ENCODE peak calls at places on chromosomes 4 and X, in seven cellular contexts. One of them, this sample, is unnamed.

GRCh38 chrX:46912673-46913491 is 661 bp downstream of the JADE3 start:
- DNase-seq in thoracic aorta: no peak
- DNase-seq in A549: peak; percentile 68
- DNase-seq in CD8-positive, alpha-beta T cell: peak; percentile 16
- DNase-seq in adrenal gland: no peak
- DNase-seq in aorta: peak; percentile 54
- DNase-seq in pancreas: peak; percentile 57
- DNase-seq in this sample: no peak

GRCh38 chr4:14653338-14653737 is 348.9 kb upstream of the CPEB2 start:
- DNase-seq in A549: no peak
- DNase-seq in adrenal gland: peak; percentile 57
- DNase-seq in thoracic aorta: no peak
- DNase-seq in aorta: no peak
- DNase-seq in pancreas: no peak
- DNase-seq in CD8-positive, alpha-beta T cell: no peak
- DNase-seq in this sample: no peak

GRCh38 chrX:24149346-24150050 is at the start of gene ZFX:
- DNase-seq in pancreas: peak; percentile 84
- DNase-seq in CD8-positive, alpha-beta T cell: peak; percentile 57
- DNase-seq in aorta: peak; percentile 89
- DNase-seq in thoracic aorta: no peak
- DNase-seq in A549: peak; percentile 74
- DNase-seq in adrenal gland: peak; percentile 75
- DNase-seq in this sample: no peak

GRCh38 chr4:42281324-42282020 is 115.8 kb upstream of the SHISA3 start:
- DNase-seq in thoracic aorta: no peak
- DNase-seq in pancreas: no peak
- DNase-seq in A549: no peak
- DNase-seq in CD8-positive, alpha-beta T cell: no peak
- DNase-seq in adrenal gland: no peak
- DNase-seq in aorta: no peak
- DNase-seq in this sample: no peak

GRCh38 chr4:129362685-129363274 is 266.8 kb downstream of the C4orf33 start:
- DNase-seq in thoracic aorta: peak; percentile 3
- DNase-seq in CD8-positive, alpha-beta T cell: peak; percentile 30
- DNase-seq in adrenal gland: peak; percentile 83
- DNase-seq in A549: peak; percentile 63
- DNase-seq in pancreas: peak; percentile 44
- DNase-seq in aorta: peak; percentile 54
- DNase-seq in this sample: peak; percentile 74

GRCh38 chr4:93203708-93204107 is 624.8 kb upstream of the ATOH1 start:
- DNase-seq in CD8-positive, alpha-beta T cell: no peak
- DNase-seq in thoracic aorta: no peak
- DNase-seq in pancreas: no peak
- DNase-seq in aorta: no peak
- DNase-seq in adrenal gland: no peak
- DNase-seq in A549: peak; percentile 6
- DNase-seq in this sample: no peak

GRCh38 chrX:135421537-135421931 is 210 bp upstream of the SMIM10L2A start:
- DNase-seq in CD8-positive, alpha-beta T cell: peak; percentile 86
- DNase-seq in A549: peak; percentile 79
- DNase-seq in pancreas: peak; percentile 94
- DNase-seq in adrenal gland: peak; percentile 93
- DNase-seq in thoracic aorta: peak; percentile 8
- DNase-seq in aorta: peak; percentile 88
- DNase-seq in this sample: peak; percentile 44

GRCh38 chr4:7186081-7186480 is 6.3 kb upstream of the SORCS2 start:
- DNase-seq in adrenal gland: no peak
- DNase-seq in aorta: no peak
- DNase-seq in A549: no peak
- DNase-seq in thoracic aorta: no peak
- DNase-seq in CD8-positive, alpha-beta T cell: no peak
- DNase-seq in pancreas: no peak
- DNase-seq in this sample: no peak

GRCh38 chrX:41449138-41449537 is 2.0 kb downstream of the NYX start:
- DNase-seq in pancreas: no peak
- DNase-seq in aorta: no peak
- DNase-seq in CD8-positive, alpha-beta T cell: no peak
- DNase-seq in A549: no peak
- DNase-seq in thoracic aorta: no peak
- DNase-seq in adrenal gland: no peak
- DNase-seq in this sample: no peak
- H3K27ac ChIP-seq in pancreas: no peak overlapping the region
- H3K27ac ChIP-seq in aorta: no peak overlapping the region
- H3K27ac ChIP-seq in CD8-positive, alpha-beta T cell: no peak overlapping the region
- H3K27ac ChIP-seq in A549: peak overlapping the region; percentile 62
- H3K27ac ChIP-seq in thoracic aorta: peak overlapping the region; percentile 67
- H3K27ac ChIP-seq in adrenal gland: no peak overlapping the region
- H3K27ac ChIP-seq in this sample: peak overlapping the region; percentile 54

DNA sequence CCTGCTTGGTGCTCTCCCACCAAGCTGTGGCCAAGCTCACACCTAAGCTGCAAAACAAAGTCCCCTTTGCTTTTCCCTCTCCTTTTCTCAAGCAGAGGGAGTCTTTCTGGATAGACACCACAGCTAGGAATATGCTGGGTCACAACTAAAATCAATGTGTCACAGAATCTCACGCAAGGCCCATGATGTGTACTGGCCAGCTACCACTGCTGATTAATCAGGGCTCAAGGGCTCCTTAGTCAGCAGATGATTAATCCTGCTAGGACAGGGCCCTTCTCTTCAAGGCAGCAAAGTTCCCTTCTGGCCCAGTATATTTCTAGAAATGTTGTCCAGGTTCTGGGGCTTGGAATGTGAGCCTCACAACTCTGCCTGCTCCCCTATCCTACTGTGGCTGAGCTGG is 32.0 kb upstream of the TENT5D start:
- DNase-seq in thoracic aorta: no peak
- DNase-seq in CD8-positive, alpha-beta T cell: no peak
- DNase-seq in adrenal gland: peak; percentile 68
- DNase-seq in pancreas: no peak
- DNase-seq in aorta: no peak
- DNase-seq in A549: no peak
- DNase-seq in this sample: no peak
- H3K27ac ChIP-seq in thoracic aorta: no peak overlapping the region
- H3K27ac ChIP-seq in CD8-positive, alpha-beta T cell: no peak overlapping the region
- H3K27ac ChIP-seq in adrenal gland: no peak overlapping the region
- H3K27ac ChIP-seq in pancreas: no peak overlapping the region
- H3K27ac ChIP-seq in aorta: no peak overlapping the region
- H3K27ac ChIP-seq in A549: no peak overlapping the region
- H3K27ac ChIP-seq in this sample: no peak overlapping the region

DNA sequence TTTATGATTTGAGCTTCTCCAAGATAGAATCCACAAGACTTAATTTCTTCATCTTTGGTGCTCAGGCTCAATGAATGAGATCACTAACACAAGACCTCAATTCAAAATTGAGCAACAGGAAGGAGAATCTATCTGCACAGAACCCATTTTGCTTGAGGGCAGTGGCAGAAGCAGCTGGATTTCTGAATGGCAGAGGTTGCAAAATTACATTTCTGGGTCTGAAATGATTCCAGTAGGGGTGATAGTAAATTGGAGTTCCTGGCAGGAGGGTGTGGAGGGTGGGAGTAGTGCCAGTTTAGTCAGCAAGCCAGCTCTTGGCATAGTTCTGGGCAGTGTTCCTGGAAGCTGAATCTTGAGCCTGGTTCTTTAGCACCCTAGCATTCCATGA is 281.1 kb downstream of the SLC7A11 start:
- DNase-seq in A549: peak; percentile 1
- DNase-seq in aorta: peak; percentile 30
- DNase-seq in adrenal gland: no peak
- DNase-seq in thoracic aorta: no peak
- DNase-seq in pancreas: no peak
- DNase-seq in CD8-positive, alpha-beta T cell: no peak
- DNase-seq in this sample: no peak
- H3K27ac ChIP-seq in A549: no peak overlapping the region
- H3K27ac ChIP-seq in aorta: no peak overlapping the region
- H3K27ac ChIP-seq in adrenal gland: no peak overlapping the region
- H3K27ac ChIP-seq in thoracic aorta: no peak overlapping the region
- H3K27ac ChIP-seq in pancreas: no peak overlapping the region
- H3K27ac ChIP-seq in CD8-positive, alpha-beta T cell: no peak overlapping the region
- H3K27ac ChIP-seq in this sample: no peak overlapping the region

GRCh38 chr4:39527296-39528055 is at the start of gene UGDH:
- DNase-seq in CD8-positive, alpha-beta T cell: peak; percentile 90
- DNase-seq in aorta: peak; percentile 98
- DNase-seq in pancreas: peak; percentile 98
- DNase-seq in adrenal gland: peak; percentile 97
- DNase-seq in thoracic aorta: peak; percentile 89
- DNase-seq in A549: peak; percentile 98
- DNase-seq in this sample: peak; percentile 94

GRCh38 chr4:39526283-39526682 is 956 bp downstream of the UGDH start:
- DNase-seq in adrenal gland: no peak
- DNase-seq in A549: no peak
- DNase-seq in pancreas: no peak
- DNase-seq in aorta: no peak
- DNase-seq in CD8-positive, alpha-beta T cell: no peak
- DNase-seq in thoracic aorta: no peak
- DNase-seq in this sample: no peak

GRCh38 chr4:39526810-39527295 is 386 bp downstream of the UGDH start:
- DNase-seq in CD8-positive, alpha-beta T cell: peak; percentile 31
- DNase-seq in A549: no peak
- DNase-seq in thoracic aorta: no peak
- DNase-seq in aorta: no peak
- DNase-seq in adrenal gland: no peak
- DNase-seq in pancreas: no peak
- DNase-seq in this sample: no peak

GRCh38 chr4:39529534-39529933 is 2.3 kb upstream of the UGDH start:
- DNase-seq in pancreas: no peak
- DNase-seq in thoracic aorta: no peak
- DNase-seq in A549: no peak
- DNase-seq in CD8-positive, alpha-beta T cell: no peak
- DNase-seq in adrenal gland: no peak
- DNase-seq in aorta: no peak
- DNase-seq in this sample: no peak

GRCh38 chr4:39528056-39528465 is 822 bp upstream of the UGDH start:
- DNase-seq in aorta: peak; percentile 93
- DNase-seq in thoracic aorta: peak; percentile 71
- DNase-seq in adrenal gland: no peak
- DNase-seq in CD8-positive, alpha-beta T cell: no peak
- DNase-seq in A549: no peak
- DNase-seq in pancreas: no peak
- DNase-seq in this sample: peak; percentile 78
- H3K27ac ChIP-seq in aorta: no peak overlapping the region
- H3K27ac ChIP-seq in thoracic aorta: peak overlapping the region; percentile 91
- H3K27ac ChIP-seq in adrenal gland: peak overlapping the region; percentile 92
- H3K27ac ChIP-seq in CD8-positive, alpha-beta T cell: peak overlapping the region; percentile 68
- H3K27ac ChIP-seq in A549: peak overlapping the region; percentile 86
- H3K27ac ChIP-seq in pancreas: peak overlapping the region; percentile 86
- H3K27ac ChIP-seq in this sample: peak overlapping the region; percentile 96

DNA sequence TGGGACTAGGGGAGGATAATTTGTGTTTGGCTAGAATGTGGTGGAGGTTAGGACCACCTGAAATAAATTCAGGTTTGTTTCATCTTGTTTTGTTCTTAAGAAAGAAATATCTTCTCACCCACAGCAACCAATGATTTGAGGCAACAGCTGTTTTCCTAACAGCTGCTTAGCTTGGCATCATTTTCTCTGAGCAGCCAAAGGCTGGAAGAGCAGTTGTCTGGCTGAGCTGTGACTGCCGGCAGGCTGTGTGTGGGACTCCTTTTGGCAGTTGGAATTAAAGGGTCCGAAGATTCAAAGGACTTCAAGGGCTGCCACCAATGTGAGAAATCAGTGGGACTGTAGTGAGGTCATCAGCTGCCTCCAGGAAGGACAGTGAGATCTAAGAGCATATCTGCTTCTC is 5.0 kb downstream of the TRIM75 start:
- DNase-seq in adrenal gland: no peak
- DNase-seq in thoracic aorta: no peak
- DNase-seq in CD8-positive, alpha-beta T cell: no peak
- DNase-seq in aorta: no peak
- DNase-seq in pancreas: no peak
- DNase-seq in A549: no peak
- DNase-seq in this sample: no peak
- H3K27ac ChIP-seq in adrenal gland: no peak overlapping the region
- H3K27ac ChIP-seq in thoracic aorta: no peak overlapping the region
- H3K27ac ChIP-seq in CD8-positive, alpha-beta T cell: no peak overlapping the region
- H3K27ac ChIP-seq in aorta: no peak overlapping the region
- H3K27ac ChIP-seq in pancreas: no peak overlapping the region
- H3K27ac ChIP-seq in A549: no peak overlapping the region
- H3K27ac ChIP-seq in this sample: no peak overlapping the region

GRCh38 chr4:98275129-98275528 is 13.9 kb downstream of the RAP1GDS1 start:
- DNase-seq in A549: no peak
- DNase-seq in pancreas: no peak
- DNase-seq in adrenal gland: no peak
- DNase-seq in CD8-positive, alpha-beta T cell: no peak
- DNase-seq in aorta: no peak
- DNase-seq in thoracic aorta: no peak
- DNase-seq in this sample: no peak
- H3K27ac ChIP-seq in A549: no peak overlapping the region
- H3K27ac ChIP-seq in pancreas: no peak overlapping the region
- H3K27ac ChIP-seq in adrenal gland: no peak overlapping the region
- H3K27ac ChIP-seq in CD8-positive, alpha-beta T cell: no peak overlapping the region
- H3K27ac ChIP-seq in aorta: no peak overlapping the region
- H3K27ac ChIP-seq in thoracic aorta: no peak overlapping the region
- H3K27ac ChIP-seq in this sample: no peak overlapping the region

This sample was measured in tibial nerve.